ENCODE peak calls at places on chromosomes 4 and X, in seven cellular contexts. One of them, this sample, is unnamed.
A peak's percentile ranks its signal among the peaks of the same experiment; 100 is the strongest.

GRCh38 chr4:146343199-146343598 is 128.9 kb downstream of the REELD1 start:
- DNase-seq in natural killer cell treated with Interleukin-12 subunit alpha and Interleukin-12 subunit beta and Interleukin-15 and Interleukin-18, amount 100 ng/mL, for 72 hours: no peak
- DNase-seq in activated CD4-positive, alpha-beta T cell treated with anti-CD3 and anti-CD28 coated beads, Interleukin-2, amount 10 ng/mL, durations not matched to agents 7 days and 5 days: no peak
- DNase-seq in Caki2: no peak
- DNase-seq in HuH-7: no peak
- DNase-seq in Calu3: no peak
- DNase-seq in H54: no peak
- DNase-seq in this sample: no peak

GRCh38 chr4:31366041-31366440 is 645.9 kb downstream of the PCDH7 start:
- DNase-seq in natural killer cell treated with Interleukin-12 subunit alpha and Interleukin-12 subunit beta and Interleukin-15 and Interleukin-18, amount 100 ng/mL, for 72 hours: no peak
- DNase-seq in activated CD4-positive, alpha-beta T cell treated with anti-CD3 and anti-CD28 coated beads, Interleukin-2, amount 10 ng/mL, durations not matched to agents 7 days and 5 days: no peak
- DNase-seq in Caki2: peak; percentile 15
- DNase-seq in HuH-7: no peak
- DNase-seq in Calu3: no peak
- DNase-seq in H54: peak; percentile 0
- DNase-seq in this sample: no peak

GRCh38 chr4:154329939-154330338 is 161.7 kb downstream of the DCHS2 start:
- DNase-seq in natural killer cell treated with Interleukin-12 subunit alpha and Interleukin-12 subunit beta and Interleukin-15 and Interleukin-18, amount 100 ng/mL, for 72 hours: no peak
- DNase-seq in activated CD4-positive, alpha-beta T cell treated with anti-CD3 and anti-CD28 coated beads, Interleukin-2, amount 10 ng/mL, durations not matched to agents 7 days and 5 days: no peak
- DNase-seq in Caki2: no peak
- DNase-seq in HuH-7: no peak
- DNase-seq in Calu3: no peak
- DNase-seq in H54: no peak
- DNase-seq in this sample: no peak

GRCh38 chr4:98564847-98565246 is 93.6 kb downstream of the TSPAN5 start:
- DNase-seq in natural killer cell treated with Interleukin-12 subunit alpha and Interleukin-12 subunit beta and Interleukin-15 and Interleukin-18, amount 100 ng/mL, for 72 hours: no peak
- DNase-seq in activated CD4-positive, alpha-beta T cell treated with anti-CD3 and anti-CD28 coated beads, Interleukin-2, amount 10 ng/mL, durations not matched to agents 7 days and 5 days: no peak
- DNase-seq in Caki2: no peak
- DNase-seq in HuH-7: no peak
- DNase-seq in Calu3: no peak
- DNase-seq in H54: no peak
- DNase-seq in this sample: no peak

GRCh38 chr4:106595906-106596305 is 227.3 kb upstream of the GIMD1 start:
- DNase-seq in natural killer cell treated with Interleukin-12 subunit alpha and Interleukin-12 subunit beta and Interleukin-15 and Interleukin-18, amount 100 ng/mL, for 72 hours: no peak
- DNase-seq in activated CD4-positive, alpha-beta T cell treated with anti-CD3 and anti-CD28 coated beads, Interleukin-2, amount 10 ng/mL, durations not matched to agents 7 days and 5 days: no peak
- DNase-seq in Caki2: no peak
- DNase-seq in HuH-7: no peak
- DNase-seq in Calu3: no peak
- DNase-seq in H54: no peak
- DNase-seq in this sample: no peak

GRCh38 chr4:108043536-108043935 is 53.8 kb downstream of the HADH start:
- DNase-seq in natural killer cell treated with Interleukin-12 subunit alpha and Interleukin-12 subunit beta and Interleukin-15 and Interleukin-18, amount 100 ng/mL, for 72 hours: no peak
- DNase-seq in activated CD4-positive, alpha-beta T cell treated with anti-CD3 and anti-CD28 coated beads, Interleukin-2, amount 10 ng/mL, durations not matched to agents 7 days and 5 days: no peak
- DNase-seq in Caki2: no peak
- DNase-seq in HuH-7: no peak
- DNase-seq in Calu3: no peak
- DNase-seq in H54: no peak
- DNase-seq in this sample: no peak

GRCh38 chrX:40947276-40947675 is 138.0 kb upstream of the USP9X start:
- DNase-seq in natural killer cell treated with Interleukin-12 subunit alpha and Interleukin-12 subunit beta and Interleukin-15 and Interleukin-18, amount 100 ng/mL, for 72 hours: no peak
- DNase-seq in activated CD4-positive, alpha-beta T cell treated with anti-CD3 and anti-CD28 coated beads, Interleukin-2, amount 10 ng/mL, durations not matched to agents 7 days and 5 days: no peak
- DNase-seq in Caki2: no peak
- DNase-seq in HuH-7: no peak
- DNase-seq in Calu3: no peak
- DNase-seq in H54: no peak
- DNase-seq in this sample: no peak

GRCh38 chr4:145177511-145177905 is 2.9 kb downstream of the OTUD4 start:
- DNase-seq in natural killer cell treated with Interleukin-12 subunit alpha and Interleukin-12 subunit beta and Interleukin-15 and Interleukin-18, amount 100 ng/mL, for 72 hours: no peak
- DNase-seq in activated CD4-positive, alpha-beta T cell treated with anti-CD3 and anti-CD28 coated beads, Interleukin-2, amount 10 ng/mL, durations not matched to agents 7 days and 5 days: no peak
- DNase-seq in Caki2: no peak
- DNase-seq in HuH-7: no peak
- DNase-seq in Calu3: no peak
- DNase-seq in H54: no peak
- DNase-seq in this sample: no peak

GRCh38 chr4:34422472-34422871 is 1821.8 kb downstream of the ARAP2 start:
- DNase-seq in natural killer cell treated with Interleukin-12 subunit alpha and Interleukin-12 subunit beta and Interleukin-15 and Interleukin-18, amount 100 ng/mL, for 72 hours: no peak
- DNase-seq in activated CD4-positive, alpha-beta T cell treated with anti-CD3 and anti-CD28 coated beads, Interleukin-2, amount 10 ng/mL, durations not matched to agents 7 days and 5 days: no peak
- DNase-seq in Caki2: no peak
- DNase-seq in HuH-7: no peak
- DNase-seq in Calu3: no peak
- DNase-seq in H54: no peak
- DNase-seq in this sample: no peak

GRCh38 chrX:149121526-149121925 is 383.6 kb downstream of the IDS start:
- DNase-seq in natural killer cell treated with Interleukin-12 subunit alpha and Interleukin-12 subunit beta and Interleukin-15 and Interleukin-18, amount 100 ng/mL, for 72 hours: no peak
- DNase-seq in activated CD4-positive, alpha-beta T cell treated with anti-CD3 and anti-CD28 coated beads, Interleukin-2, amount 10 ng/mL, durations not matched to agents 7 days and 5 days: no peak
- DNase-seq in Caki2: no peak
- DNase-seq in HuH-7: no peak
- DNase-seq in Calu3: no peak
- DNase-seq in H54: no peak
- DNase-seq in this sample: no peak

GRCh38 chr4:10753326-10753725 is 68.8 kb upstream of the CLNK start:
- DNase-seq in natural killer cell treated with Interleukin-12 subunit alpha and Interleukin-12 subunit beta and Interleukin-15 and Interleukin-18, amount 100 ng/mL, for 72 hours: no peak
- DNase-seq in activated CD4-positive, alpha-beta T cell treated with anti-CD3 and anti-CD28 coated beads, Interleukin-2, amount 10 ng/mL, durations not matched to agents 7 days and 5 days: no peak
- DNase-seq in Caki2: no peak
- DNase-seq in HuH-7: no peak
- DNase-seq in Calu3: no peak
- DNase-seq in H54: no peak
- DNase-seq in this sample: no peak

GRCh38 chrX:34559325-34559724 is 97.8 kb downstream of the TMEM47 start:
- DNase-seq in natural killer cell treated with Interleukin-12 subunit alpha and Interleukin-12 subunit beta and Interleukin-15 and Interleukin-18, amount 100 ng/mL, for 72 hours: no peak
- DNase-seq in activated CD4-positive, alpha-beta T cell treated with anti-CD3 and anti-CD28 coated beads, Interleukin-2, amount 10 ng/mL, durations not matched to agents 7 days and 5 days: peak; percentile 5
- DNase-seq in Caki2: peak; percentile 33
- DNase-seq in HuH-7: no peak
- DNase-seq in Calu3: no peak
- DNase-seq in H54: no peak
- DNase-seq in this sample: no peak

GRCh38 chr4:18980516-18981233 is 959.1 kb upstream of the LCORL start:
- DNase-seq in natural killer cell treated with Interleukin-12 subunit alpha and Interleukin-12 subunit beta and Interleukin-15 and Interleukin-18, amount 100 ng/mL, for 72 hours: no peak
- DNase-seq in activated CD4-positive, alpha-beta T cell treated with anti-CD3 and anti-CD28 coated beads, Interleukin-2, amount 10 ng/mL, durations not matched to agents 7 days and 5 days: no peak
- DNase-seq in Caki2: no peak
- DNase-seq in HuH-7: no peak
- DNase-seq in Calu3: no peak
- DNase-seq in H54: no peak
- DNase-seq in this sample: no peak

GRCh38 chrX:129634541-129634940 is 20.2 kb downstream of the APLN start:
- DNase-seq in natural killer cell treated with Interleukin-12 subunit alpha and Interleukin-12 subunit beta and Interleukin-15 and Interleukin-18, amount 100 ng/mL, for 72 hours: no peak
- DNase-seq in activated CD4-positive, alpha-beta T cell treated with anti-CD3 and anti-CD28 coated beads, Interleukin-2, amount 10 ng/mL, durations not matched to agents 7 days and 5 days: no peak
- DNase-seq in Caki2: no peak
- DNase-seq in HuH-7: no peak
- DNase-seq in Calu3: no peak
- DNase-seq in H54: no peak
- DNase-seq in this sample: no peak

GRCh38 chr4:153919667-153920066 is 130.8 kb upstream of the SFRP2 start:
- DNase-seq in natural killer cell treated with Interleukin-12 subunit alpha and Interleukin-12 subunit beta and Interleukin-15 and Interleukin-18, amount 100 ng/mL, for 72 hours: no peak
- DNase-seq in activated CD4-positive, alpha-beta T cell treated with anti-CD3 and anti-CD28 coated beads, Interleukin-2, amount 10 ng/mL, durations not matched to agents 7 days and 5 days: no peak
- DNase-seq in Caki2: no peak
- DNase-seq in HuH-7: no peak
- DNase-seq in Calu3: no peak
- DNase-seq in H54: no peak
- DNase-seq in this sample: no peak

GRCh38 chrX:109533631-109534030 is 3.0 kb upstream of the NXT2 start:
- DNase-seq in natural killer cell treated with Interleukin-12 subunit alpha and Interleukin-12 subunit beta and Interleukin-15 and Interleukin-18, amount 100 ng/mL, for 72 hours: no peak
- DNase-seq in activated CD4-positive, alpha-beta T cell treated with anti-CD3 and anti-CD28 coated beads, Interleukin-2, amount 10 ng/mL, durations not matched to agents 7 days and 5 days: no peak
- DNase-seq in Caki2: no peak
- DNase-seq in HuH-7: no peak
- DNase-seq in Calu3: no peak
- DNase-seq in H54: no peak
- DNase-seq in this sample: no peak

GRCh38 chr4:6224725-6225124 is 24.4 kb upstream of the JAKMIP1 start:
- DNase-seq in natural killer cell treated with Interleukin-12 subunit alpha and Interleukin-12 subunit beta and Interleukin-15 and Interleukin-18, amount 100 ng/mL, for 72 hours: no peak
- DNase-seq in activated CD4-positive, alpha-beta T cell treated with anti-CD3 and anti-CD28 coated beads, Interleukin-2, amount 10 ng/mL, durations not matched to agents 7 days and 5 days: no peak
- DNase-seq in Caki2: no peak
- DNase-seq in HuH-7: no peak
- DNase-seq in Calu3: no peak
- DNase-seq in H54: no peak
- DNase-seq in this sample: no peak

GRCh38 chr4:78954048-78954666 is 14.9 kb upstream of the PAQR3 start:
- DNase-seq in natural killer cell treated with Interleukin-12 subunit alpha and Interleukin-12 subunit beta and Interleukin-15 and Interleukin-18, amount 100 ng/mL, for 72 hours: no peak
- DNase-seq in activated CD4-positive, alpha-beta T cell treated with anti-CD3 and anti-CD28 coated beads, Interleukin-2, amount 10 ng/mL, durations not matched to agents 7 days and 5 days: no peak
- DNase-seq in Caki2: peak; percentile 21
- DNase-seq in HuH-7: no peak
- DNase-seq in Calu3: peak; percentile 18
- DNase-seq in H54: no peak
- DNase-seq in this sample: no peak

GRCh38 chrX:132375941-132376340 is 112.9 kb downstream of the MBNL3 start:
- DNase-seq in natural killer cell treated with Interleukin-12 subunit alpha and Interleukin-12 subunit beta and Interleukin-15 and Interleukin-18, amount 100 ng/mL, for 72 hours: no peak
- DNase-seq in activated CD4-positive, alpha-beta T cell treated with anti-CD3 and anti-CD28 coated beads, Interleukin-2, amount 10 ng/mL, durations not matched to agents 7 days and 5 days: no peak
- DNase-seq in Caki2: no peak
- DNase-seq in HuH-7: no peak
- DNase-seq in Calu3: no peak
- DNase-seq in H54: no peak
- DNase-seq in this sample: no peak

GRCh38 chr4:98448923-98449322 is 187.7 kb downstream of the RAP1GDS1 start:
- DNase-seq in natural killer cell treated with Interleukin-12 subunit alpha and Interleukin-12 subunit beta and Interleukin-15 and Interleukin-18, amount 100 ng/mL, for 72 hours: no peak
- DNase-seq in activated CD4-positive, alpha-beta T cell treated with anti-CD3 and anti-CD28 coated beads, Interleukin-2, amount 10 ng/mL, durations not matched to agents 7 days and 5 days: peak; percentile 60
- DNase-seq in Caki2: no peak
- DNase-seq in HuH-7: no peak
- DNase-seq in Calu3: no peak
- DNase-seq in H54: no peak
- DNase-seq in this sample: no peak

GRCh38 chr4:25290490-25291067 is 22.0 kb upstream of the ZCCHC4 start:
- DNase-seq in natural killer cell treated with Interleukin-12 subunit alpha and Interleukin-12 subunit beta and Interleukin-15 and Interleukin-18, amount 100 ng/mL, for 72 hours: no peak
- DNase-seq in activated CD4-positive, alpha-beta T cell treated with anti-CD3 and anti-CD28 coated beads, Interleukin-2, amount 10 ng/mL, durations not matched to agents 7 days and 5 days: no peak
- DNase-seq in Caki2: no peak
- DNase-seq in HuH-7: peak; percentile 51
- DNase-seq in Calu3: no peak
- DNase-seq in H54: no peak
- DNase-seq in this sample: no peak

GRCh38 chr4:142144813-142145212 is 508.4 kb downstream of the IL15 start:
- DNase-seq in natural killer cell treated with Interleukin-12 subunit alpha and Interleukin-12 subunit beta and Interleukin-15 and Interleukin-18, amount 100 ng/mL, for 72 hours: no peak
- DNase-seq in activated CD4-positive, alpha-beta T cell treated with anti-CD3 and anti-CD28 coated beads, Interleukin-2, amount 10 ng/mL, durations not matched to agents 7 days and 5 days: no peak
- DNase-seq in Caki2: no peak
- DNase-seq in HuH-7: no peak
- DNase-seq in Calu3: no peak
- DNase-seq in H54: no peak
- DNase-seq in this sample: no peak

GRCh38 chr4:9716093-9716492 is 65.3 kb upstream of the DRD5 start:
- DNase-seq in natural killer cell treated with Interleukin-12 subunit alpha and Interleukin-12 subunit beta and Interleukin-15 and Interleukin-18, amount 100 ng/mL, for 72 hours: no peak
- DNase-seq in activated CD4-positive, alpha-beta T cell treated with anti-CD3 and anti-CD28 coated beads, Interleukin-2, amount 10 ng/mL, durations not matched to agents 7 days and 5 days: no peak
- DNase-seq in Caki2: no peak
- DNase-seq in HuH-7: no peak
- DNase-seq in Calu3: no peak
- DNase-seq in H54: no peak
- DNase-seq in this sample: no peak

GRCh38 chrX:6917666-6918065 is 229.8 kb upstream of the STS start:
- DNase-seq in natural killer cell treated with Interleukin-12 subunit alpha and Interleukin-12 subunit beta and Interleukin-15 and Interleukin-18, amount 100 ng/mL, for 72 hours: no peak
- DNase-seq in activated CD4-positive, alpha-beta T cell treated with anti-CD3 and anti-CD28 coated beads, Interleukin-2, amount 10 ng/mL, durations not matched to agents 7 days and 5 days: no peak
- DNase-seq in Caki2: no peak
- DNase-seq in HuH-7: no peak
- DNase-seq in Calu3: no peak
- DNase-seq in H54: no peak
- DNase-seq in this sample: no peak

GRCh38 chrX:132489256-132490085 is 633 bp upstream of the MBNL3 start:
- DNase-seq in natural killer cell treated with Interleukin-12 subunit alpha and Interleukin-12 subunit beta and Interleukin-15 and Interleukin-18, amount 100 ng/mL, for 72 hours: peak; percentile 67
- DNase-seq in activated CD4-positive, alpha-beta T cell treated with anti-CD3 and anti-CD28 coated beads, Interleukin-2, amount 10 ng/mL, durations not matched to agents 7 days and 5 days: peak; percentile 61
- DNase-seq in Caki2: peak; percentile 51
- DNase-seq in HuH-7: peak; percentile 58
- DNase-seq in Calu3: peak; percentile 69
- DNase-seq in H54: peak; percentile 16
- DNase-seq in this sample: peak; percentile 53

GRCh38 chr4:45183905-45184304 is 457.5 kb upstream of the GNPDA2 start:
- DNase-seq in natural killer cell treated with Interleukin-12 subunit alpha and Interleukin-12 subunit beta and Interleukin-15 and Interleukin-18, amount 100 ng/mL, for 72 hours: no peak
- DNase-seq in activated CD4-positive, alpha-beta T cell treated with anti-CD3 and anti-CD28 coated beads, Interleukin-2, amount 10 ng/mL, durations not matched to agents 7 days and 5 days: no peak
- DNase-seq in Caki2: no peak
- DNase-seq in HuH-7: no peak
- DNase-seq in Calu3: no peak
- DNase-seq in H54: no peak
- DNase-seq in this sample: no peak

This sample was measured in H1.